ENCODE peak calls at places on chromosomes 6 and 20, in five cellular contexts. E, F, P, O and I are unnamed samples.

GRCh38 chr6:36289281-36290018 is 19.6 kb downstream of the PNPLA1 start:
- DNase-seq in E (no peak), F (no peak), P (no peak), O (no peak), I (no peak)

GRCh38 chr20:38171301-38172010 is 6.4 kb upstream of the TGM2 start:
- DNase-seq in E (no peak), F (no peak), P (no peak), O (no peak), I (no peak)

GRCh38 chr6:148577687-148578488 is 168.9 kb upstream of the UST start:
- DNase-seq in E (peak; percentile 55), F (peak; percentile 56), P (peak; percentile 52), O (peak; percentile 73), I (no peak)

GRCh38 chr20:44738779-44739477 is 6.7 kb upstream of the KCNK15 start:
- DNase-seq in E (no peak), F (no peak), P (no peak), O (peak; percentile 44), I (no peak)

GRCh38 chr6:53119772-53120409 is 28.8 kb downstream of the GCM1 start:
- DNase-seq in E (peak; percentile 44), F (no peak), P (no peak), O (no peak), I (no peak)

GRCh38 chr6:155126727-155127439 is 131.8 kb downstream of the TIAM2 start:
- DNase-seq in E (no peak), F (no peak), P (no peak), O (no peak), I (no peak)

GRCh38 chr20:42635699-42636411 is 553.9 kb downstream of the PTPRT start:
- DNase-seq in E (no peak), F (no peak), P (no peak), O (no peak), I (no peak)

GRCh38 chr6:105209950-105210706 is 30.3 kb upstream of the POPDC3 start:
- DNase-seq in E (no peak), F (no peak), P (peak; percentile 68), O (no peak), I (no peak)

GRCh38 chr20:4973330-4974097 is 27.8 kb downstream of the SLC23A2 start:
- DNase-seq in E (peak; percentile 39), F (peak; percentile 59), P (peak; percentile 28), O (no peak), I (no peak)

GRCh38 chr6:33593414-33593727 is 13.3 kb upstream of the BAK1 start:
- DNase-seq in E (no peak), F (no peak), P (no peak), O (no peak), I (no peak)

GRCh38 chr6:151391021-151391470 is 313 bp downstream of the ZBTB2 start:
- DNase-seq in E (no peak), F (peak; percentile 74), P (no peak), O (peak; percentile 79), I (peak; percentile 86)

GRCh38 chr6:125765944-125766343 is 16.5 kb downstream of the HEY2 start:
- DNase-seq in E (no peak), F (no peak), P (no peak), O (no peak), I (no peak)

GRCh38 chr6:11744753-11745152 is 33.9 kb downstream of the ADTRP start:
- DNase-seq in E (no peak), F (no peak), P (peak; percentile 39), O (no peak), I (no peak)

GRCh38 chr6:133756046-133756445 is 132.9 kb upstream of the TCF21 start:
- DNase-seq in E (no peak), F (no peak), P (no peak), O (no peak), I (no peak)

GRCh38 chr6:2843138-2843740 is 1.6 kb upstream of the SERPINB1 start:
- DNase-seq in E (no peak), F (no peak), P (no peak), O (no peak), I (no peak)

GRCh38 chr6:34051339-34051919 is 94.5 kb downstream of the GRM4 start:
- DNase-seq in E (no peak), F (no peak), P (no peak), O (peak; percentile 33), I (no peak)

DNA sequence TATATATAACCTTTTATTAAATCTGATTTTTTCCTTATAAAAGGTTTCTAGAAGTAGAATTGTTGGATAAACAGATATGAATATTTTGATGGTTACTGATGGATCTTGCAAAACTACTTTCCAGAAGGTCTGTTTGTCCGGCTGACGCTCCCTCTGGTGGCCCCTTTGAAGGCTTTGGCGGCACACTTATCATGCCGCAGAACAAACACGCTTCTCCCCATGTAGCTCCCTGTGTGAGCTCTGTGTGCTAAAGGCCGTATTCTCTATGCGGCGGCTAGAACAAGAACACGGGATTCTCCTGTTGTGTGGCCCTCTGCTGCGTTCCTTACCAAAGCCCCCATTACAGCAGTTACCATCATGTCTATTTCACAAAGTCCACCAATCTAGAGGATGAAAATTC is 30.0 kb downstream of the PPP1R3G start:
- DNase-seq in E (no peak), F (no peak), P (no peak), O (no peak), I (no peak)
- TF ChIP-seq CTCF in E (peak; percentile 29), F (no peak), P (peak; percentile 64), O (no peak), I (peak; percentile 46)

DNA sequence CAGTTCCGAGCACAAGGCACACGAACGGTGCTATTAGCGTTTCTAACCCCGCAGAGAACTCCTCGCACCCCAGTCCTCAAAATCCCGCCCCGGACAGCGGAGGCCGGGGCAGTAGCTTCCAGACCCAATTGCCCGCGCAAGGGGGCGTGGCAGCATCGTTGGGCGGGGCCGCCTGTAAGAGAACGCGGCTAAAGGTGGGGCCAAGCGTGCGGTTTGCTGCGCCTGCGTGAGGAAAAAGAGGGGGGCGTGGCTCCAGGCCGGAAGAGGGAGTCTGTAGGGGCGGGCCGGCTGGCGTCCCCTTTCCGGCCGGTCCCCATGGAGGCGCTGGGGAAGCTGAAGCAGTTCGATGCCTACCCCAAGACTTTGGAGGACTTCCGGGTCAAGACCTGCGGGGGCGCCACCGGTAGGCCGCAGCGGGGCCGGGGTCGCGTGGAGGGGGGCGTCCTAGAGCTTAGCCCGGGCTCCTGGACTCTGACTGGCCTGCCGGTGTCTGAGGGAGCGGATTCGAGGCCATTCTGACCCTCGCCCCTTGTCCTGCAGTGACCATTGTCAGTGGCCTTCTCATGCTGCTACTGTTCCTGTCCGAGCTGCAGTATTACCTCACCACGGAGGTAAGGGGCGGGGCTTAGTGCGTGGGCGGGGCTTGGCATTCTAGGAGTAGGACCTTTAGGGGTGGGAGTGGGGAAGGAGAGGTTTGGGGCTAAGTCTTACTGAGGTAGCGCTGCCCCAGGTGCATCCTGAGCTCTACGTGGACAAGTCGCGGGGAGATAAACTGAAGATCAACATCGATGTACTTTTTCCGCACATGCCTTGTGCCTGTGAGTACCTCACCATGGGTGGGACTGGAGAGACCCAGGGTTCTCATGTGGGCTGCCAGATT is at the start of gene ERGIC3:
- DNase-seq in E (peak; percentile 77), F (peak; percentile 97), P (peak; percentile 62), O (peak; percentile 98), I (peak; percentile 98)
- TF ChIP-seq CTCF in E (no peak), F (no peak), P (no peak), O (no peak), I (no peak)

GRCh38 chr20:56506103-56506502 is 18.4 kb upstream of the FAM209A start:
- DNase-seq in E (no peak), F (no peak), P (no peak), O (peak; percentile 10), I (no peak)

GRCh38 chr20:56501116-56501515 is 23.4 kb upstream of the FAM209A start:
- DNase-seq in E (no peak), F (no peak), P (no peak), O (no peak), I (no peak)

GRCh38 chr20:56503911-56504310 is 20.6 kb upstream of the FAM209A start:
- DNase-seq in E (no peak), F (no peak), P (no peak), O (no peak), I (no peak)

GRCh38 chr20:56504373-56505005 is 20.1 kb upstream of the FAM209A start:
- DNase-seq in E (no peak), F (no peak), P (no peak), O (peak; percentile 47), I (no peak)
- TF ChIP-seq CTCF in E (peak; percentile 65), F (no peak), P (peak; percentile 45), O (peak; percentile 59), I (peak; percentile 72)

GRCh38 chr6:143015300-143015706 is 45.4 kb upstream of the AIG1 start:
- DNase-seq in E (no peak), F (no peak), P (no peak), O (no peak), I (no peak)

GRCh38 chr6:143014764-143015163 is 45.9 kb upstream of the AIG1 start:
- DNase-seq in E (no peak), F (no peak), P (no peak), O (no peak), I (no peak)

GRCh38 chr6:143021543-143021942 is 39.1 kb upstream of the AIG1 start:
- DNase-seq in E (no peak), F (no peak), P (no peak), O (no peak), I (no peak)

GRCh38 chr6:143023695-143024094 is 37.0 kb upstream of the AIG1 start:
- DNase-seq in E (no peak), F (no peak), P (no peak), O (no peak), I (no peak)

GRCh38 chr6:143018955-143019354 is 41.7 kb upstream of the AIG1 start:
- DNase-seq in E (no peak), F (no peak), P (no peak), O (no peak), I (no peak)
- TF ChIP-seq CTCF in E (no peak), F (no peak), P (no peak), O (no peak), I (no peak)

GRCh38 chr20:51712501-51713212 is 55.5 kb downstream of the ATP9A start:
- DNase-seq in E (no peak), F (no peak), P (no peak), O (peak; percentile 31), I (peak; percentile 70)
- TF ChIP-seq CTCF in E (peak; percentile 25), F (no peak), P (peak; percentile 41), O (peak; percentile 28), I (peak; percentile 71)

GRCh38 chr6:27891300-27891913 is 20.8 kb downstream of the OR2B2 start:
- DNase-seq in E (no peak), F (no peak), P (no peak), O (no peak), I (no peak)
- TF ChIP-seq CTCF in E (no peak), F (no peak), P (no peak), O (no peak), I (no peak)

GRCh38 chr6:18425218-18425617 is 38.1 kb downstream of the RNF144B start:
- DNase-seq in E (no peak), F (no peak), P (no peak), O (no peak), I (no peak)
- TF ChIP-seq CTCF in E (no peak), F (no peak), P (no peak), O (no peak), I (no peak)

GRCh38 chr6:81568973-81569372 is 183.5 kb downstream of the TENT5A start:
- DNase-seq in E (no peak), F (no peak), P (no peak), O (no peak), I (no peak)
- TF ChIP-seq CTCF in E (no peak), F (no peak), P (no peak), O (no peak), I (no peak)